ENCODE peak calls at places on chromosomes 6 and 20, in four cellular contexts. X is GM23338, N is brain microvascular endothelial cell, H is left ventricle myocardium inferior. A is an unnamed sample.

GRCh38 chr6:42200035-42200434 is 5.3 kb upstream of the GUCA1B start:
- DNase-seq in H (no peak), X (no peak), N (peak; percentile 80), A (no peak)

GRCh38 chr20:10823585-10823984 is 149.8 kb upstream of the JAG1 start:
- DNase-seq in H (no peak), X (no peak), N (no peak), A (no peak)

GRCh38 chr6:127566119-127566518 is 10.9 kb upstream of the C6orf58 start:
- DNase-seq in N (no peak), X (no peak), H (no peak), A (no peak)

GRCh38 chr6:132471787-132472186 is 41.1 kb downstream of the STX7 start:
- DNase-seq in X (no peak), N (no peak), H (no peak), A (no peak)

GRCh38 chr20:4608861-4609260 is 112.8 kb upstream of the PRND start:
- DNase-seq in N (no peak), H (no peak), X (no peak), A (no peak)

GRCh38 chr20:1841554-1842140 is 53.6 kb upstream of the SIRPA start:
- DNase-seq in N (no peak), H (no peak), X (no peak), A (no peak)

GRCh38 chr6:169854083-169854725 is 102.8 kb downstream of the ERMARD start:
- DNase-seq in H (no peak), X (no peak), N (no peak), A (no peak)

GRCh38 chr6:31922942-31923341 is 4.6 kb upstream of the C2 start:
- DNase-seq in X (peak; percentile 69), H (no peak), N (no peak), A (no peak)

GRCh38 chr20:44942264-44942973 is 17.8 kb downstream of the TOMM34 start:
- DNase-seq in X (peak; percentile 43), N (no peak), H (no peak), A (no peak)

GRCh38 chr6:7505196-7505699 is 36.2 kb upstream of the DSP start:
- DNase-seq in N (peak; percentile 85), H (no peak), X (peak; percentile 77), A (peak; percentile 42)

GRCh38 chr20:64140421-64140820 is 23.8 kb upstream of the MYT1 start:
- DNase-seq in X (no peak), N (no peak), H (no peak), A (no peak)

GRCh38 chr6:13334953-13335352 is 6.6 kb upstream of the TBC1D7 start:
- DNase-seq in X (no peak), N (no peak), H (no peak), A (no peak)

GRCh38 chr6:29524444-29524843 is 35.1 kb downstream of the UBD start:
- DNase-seq in X (no peak), N (no peak), H (no peak), A (no peak)

GRCh38 chr6:44667226-44667625 is 279.7 kb downstream of the CDC5L start:
- DNase-seq in X (peak; percentile 74), H (no peak), N (peak; percentile 84), A (no peak)

GRCh38 chr6:15855311-15855710 is 192.5 kb upstream of the DTNBP1 start:
- DNase-seq in N (no peak), X (peak; percentile 50), H (no peak), A (no peak)

GRCh38 chr6:69729870-69730449 is 66.8 kb downstream of the LMBRD1 start:
- DNase-seq in H (no peak), X (no peak), N (no peak), A (no peak)

GRCh38 chr6:89682991-89683390 is 44.4 kb upstream of the LYRM2 start:
- DNase-seq in H (no peak), X (peak; percentile 15), N (no peak), A (no peak)

GRCh38 chr6:42260424-42260888 is 42.8 kb upstream of the MRPS10 start:
- DNase-seq in H (no peak), N (no peak), X (peak; percentile 54), A (no peak)

GRCh38 chr6:43630980-43631619 is 2.0 kb upstream of the GTPBP2 start:
- DNase-seq in N (no peak), H (no peak), X (no peak), A (no peak)

GRCh38 chr6:79989641-79990040 is 14.8 kb upstream of the TTK start:
- DNase-seq in H (no peak), N (no peak), X (no peak), A (no peak)

GRCh38 chr6:170250451-170250850 is 40.4 kb downstream of the DLL1 start:
- DNase-seq in X (no peak), H (no peak), N (no peak), A (no peak)

GRCh38 chr6:116073765-116074450 is 13.2 kb upstream of the FRK start:
- DNase-seq in X (no peak), N (peak; percentile 31), H (no peak), A (no peak)

GRCh38 chr6:85864453-85865401 is 222.0 kb upstream of the SYNCRIP start:
- DNase-seq in N (no peak), H (no peak), X (no peak), A (no peak)

GRCh38 chr20:47296950-47297349 is 59.5 kb downstream of the ZMYND8 start:
- DNase-seq in X (peak; percentile 30), N (no peak), H (no peak), A (peak; percentile 52)

GRCh38 chr6:134840086-134840485 is 109.8 kb downstream of the ALDH8A1 start:
- DNase-seq in X (no peak), H (no peak), N (no peak), A (no peak)

GRCh38 chr20:36606171-36607116 is 865 bp downstream of the RAB5IF start:
- DNase-seq in H (no peak), N (peak; percentile 13), X (peak; percentile 58), A (no peak)

GRCh38 chr6:41073203-41073967 is 611 bp downstream of the NFYA start:
- DNase-seq in X (peak; percentile 89), N (peak; percentile 72), H (peak; percentile 86), A (peak; percentile 72)

GRCh38 chr6:15796844-15797243 is 134.0 kb upstream of the DTNBP1 start:
- DNase-seq in H (no peak), X (no peak), N (no peak), A (no peak)

GRCh38 chr6:29941006-29941405 is 1.3 kb upstream of the HLA-A start:
- DNase-seq in X (no peak), H (no peak), N (no peak), A (no peak)

GRCh38 chr6:108242259-108242658 is 18.6 kb downstream of the SNX3 start:
- DNase-seq in X (no peak), N (no peak), H (no peak), A (no peak)

GRCh38 chr6:38268342-38268741 is 371.4 kb downstream of the BTBD9 start:
- DNase-seq in X (no peak), N (no peak), H (no peak), A (no peak)

GRCh38 chr6:101296184-101296583 is 97.3 kb upstream of the GRIK2 start:
- DNase-seq in H (no peak), N (no peak), X (no peak), A (peak; percentile 10)

GRCh38 chr20:56003966-56004365 is 1.4 kb downstream of the CBLN4 start:
- DNase-seq in X (no peak), H (no peak), N (no peak), A (no peak)

DNA sequence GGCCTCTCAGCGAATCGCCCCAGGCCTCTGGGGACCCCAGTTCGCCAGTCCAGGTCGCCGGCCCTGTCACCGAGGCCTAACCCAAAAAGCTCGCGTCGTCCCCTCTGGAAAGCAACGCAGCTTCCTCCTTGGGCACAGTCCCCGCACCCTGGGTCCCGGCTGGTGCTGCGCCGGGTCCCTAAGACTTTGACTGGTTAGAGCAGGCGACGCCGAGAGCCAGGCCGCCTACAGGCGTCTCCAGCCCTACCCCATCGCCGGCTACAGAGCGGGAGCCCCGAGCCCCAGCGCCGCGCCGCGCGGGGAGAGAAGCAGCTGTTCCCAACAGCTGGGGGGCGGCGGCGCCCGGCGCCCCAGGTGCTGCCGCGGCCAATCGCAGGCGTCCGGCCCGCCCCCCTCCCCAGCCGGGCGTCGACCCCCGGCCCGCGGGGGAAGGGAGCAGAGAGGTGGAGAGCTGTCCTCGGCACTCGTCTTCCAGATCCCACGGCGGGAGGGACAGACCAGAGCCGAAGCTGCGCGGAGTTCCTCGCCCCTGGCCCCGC is 540 bp upstream of the RBM24 start:
- DNase-seq in N (peak; percentile 15), X (peak; percentile 74), H (peak; percentile 75), A (peak; percentile 35)
- H3K27ac ChIP-seq in N (no peak overlapping the region), X (no peak overlapping the region), H (peak overlapping the region; percentile 96), A (peak overlapping the region; percentile 86)

GRCh38 chr20:9353180-9353915 is 161.0 kb upstream of the LAMP5 start:
- DNase-seq in N (no peak), X (no peak), H (peak; percentile 22), A (no peak)
- TF ChIP-seq CTCF in N (peak; percentile 35), X (no peak), H (peak; percentile 36), A (no peak)

DNA sequence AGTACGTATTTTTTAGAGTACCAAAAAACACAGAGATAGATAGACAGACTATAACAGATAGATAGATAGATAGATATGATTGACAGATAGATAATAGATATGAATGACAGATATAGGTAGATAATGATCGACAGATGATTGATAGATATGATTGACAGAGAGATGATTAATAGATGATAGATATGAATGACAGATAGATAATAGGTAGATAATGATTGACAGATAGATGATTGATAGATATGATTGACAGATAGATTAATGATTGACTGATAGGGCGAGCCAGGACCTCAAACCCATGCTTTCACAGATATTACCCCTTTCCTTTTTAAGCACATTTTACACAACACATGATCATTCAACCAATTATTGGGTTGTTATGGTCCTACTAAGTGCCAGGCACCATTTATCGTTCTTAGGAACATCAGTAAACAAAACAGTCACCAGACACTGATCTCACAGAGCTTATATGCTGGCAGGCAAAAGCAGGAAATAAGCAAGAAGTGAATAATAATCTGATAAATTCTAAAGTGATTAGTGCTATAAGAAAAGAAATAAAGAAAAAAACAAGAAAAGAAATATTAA is 11.6 kb downstream of the MAFB start:
- DNase-seq in X (no peak), H (no peak), N (no peak), A (no peak)
- H3K27ac ChIP-seq in X (no peak overlapping the region), H (no peak overlapping the region), N (no peak overlapping the region), A (no peak overlapping the region)

GRCh38 chr6:136526937-136527336 is 23.3 kb downstream of the MAP7 start:
- DNase-seq in N (no peak), X (no peak), H (no peak), A (no peak)

GRCh38 chr6:136527831-136528230 is 22.4 kb downstream of the MAP7 start:
- DNase-seq in N (no peak), X (no peak), H (no peak), A (no peak)

GRCh38 chr6:136524936-136525413 is 25.2 kb downstream of the MAP7 start:
- DNase-seq in X (no peak), H (no peak), N (no peak), A (peak; percentile 56)

GRCh38 chr6:136525586-136526195 is 24.5 kb downstream of the MAP7 start:
- DNase-seq in N (no peak), X (no peak), H (no peak), A (no peak)

DNA sequence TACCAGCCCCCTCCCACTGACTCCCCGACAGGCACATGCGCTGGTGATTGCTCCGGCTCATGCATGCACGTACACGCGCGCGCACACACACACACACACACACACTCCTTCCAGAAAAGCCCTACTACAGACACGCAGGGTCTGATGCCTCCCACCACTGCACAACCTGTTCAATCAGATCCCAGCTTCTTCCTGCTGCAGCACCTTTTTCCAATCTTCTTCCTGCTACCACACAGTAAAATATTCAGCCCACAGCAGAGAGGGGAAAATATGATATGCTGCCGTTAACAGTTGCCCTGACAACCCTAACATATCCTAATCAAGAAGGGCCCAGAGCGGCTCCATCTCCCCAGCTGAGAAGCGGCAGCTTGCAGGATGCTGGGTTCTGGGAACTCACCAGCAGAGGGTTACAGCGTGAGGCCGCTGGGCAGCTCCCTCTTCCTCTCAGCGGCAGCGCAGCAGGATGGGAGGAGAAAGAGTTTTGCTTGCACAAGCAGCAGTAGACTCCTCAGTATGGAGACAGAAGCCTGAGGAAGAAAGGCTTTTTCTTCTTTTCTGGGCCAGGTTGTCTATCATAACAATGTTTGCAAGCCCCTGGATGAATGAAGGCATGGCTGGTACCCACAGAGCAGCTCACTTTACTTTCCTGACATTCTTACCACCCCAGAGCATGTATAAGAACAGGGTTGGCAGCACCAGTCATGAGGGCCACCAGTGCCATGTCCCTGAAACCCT is 23.9 kb downstream of the MAP7 start:
- DNase-seq in H (peak; percentile 22), N (peak; percentile 42), X (peak; percentile 89), A (peak; percentile 79)
- TF ChIP-seq CTCF in H (peak; percentile 44), N (peak; percentile 74), X (peak; percentile 43), A (peak; percentile 31)

A was measured in dorsolateral prefrontal cortex.